ENCODE peak calls at places on chromosomes 11 and 22, in ten cellular contexts. R is prostate gland, S is heart left ventricle, P is PC-9, J is Peyer's patch, H is GM23248, G is colonic mucosa, W is WERI-Rb-1, N is fibroblast of lung, E is OCI-LY7. L is an unnamed sample.

GRCh38 chr11:16685914-16686313 is 52.5 kb upstream of the C11orf58 start:
- DNase-seq in R (no peak), S (no peak), P (no peak), J (no peak), H (no peak), G (no peak), W (no peak), N (no peak), E (no peak), L (no peak)

GRCh38 chr11:13745165-13745564 is 76.7 kb downstream of the FAR1 start:
- DNase-seq in R (no peak), S (no peak), P (no peak), J (no peak), H (peak), G (no peak), W (no peak), N (no peak), E (no peak), L (no peak)

GRCh38 chr11:31699066-31699465 is 112.1 kb downstream of the PAX6 start:
- DNase-seq in R (no peak), S (no peak), P (no peak), J (no peak), H (no peak), G (no peak), W (no peak), N (no peak), E (no peak), L (no peak)

GRCh38 chr11:35005156-35005780 is 88.8 kb downstream of the PDHX start:
- DNase-seq in R (peak), S (no peak), P (peak), J (no peak), H (no peak), G (peak), W (peak), N (no peak), E (no peak), L (no peak)

GRCh38 chr11:35852056-35852455 is 91.8 kb upstream of the LDLRAD3 start:
- DNase-seq in R (no peak), S (peak), P (no peak), J (no peak), H (no peak), G (no peak), W (peak), N (no peak), E (no peak), L (peak)

GRCh38 chr11:71194702-71195101 is 57.7 kb downstream of the SHANK2 start:
- DNase-seq in R (no peak), S (no peak), P (no peak), J (no peak), H (no peak), G (peak), W (no peak), N (no peak), E (no peak), L (no peak)

GRCh38 chr11:73931039-73931645 is 19.7 kb upstream of the DNAJB13 start:
- DNase-seq in R (no peak), S (no peak), P (peak), J (no peak), H (peak), G (peak), W (peak), N (peak), E (peak), L (no peak)

GRCh38 chr11:10304495-10305261 is at the start of gene ADM:
- DNase-seq in R (peak), S (peak), P (peak), J (peak), H (peak), G (peak), W (peak), N (peak), E (no peak), L (peak)

GRCh38 chr11:19793356-19793755 is 80.7 kb downstream of the NAV2 start:
- DNase-seq in R (no peak), S (no peak), P (no peak), J (no peak), H (no peak), G (peak), W (peak), N (no peak), E (no peak), L (no peak)

GRCh38 chr11:71996946-71997345 is 1.8 kb upstream of the IL18BP start:
- DNase-seq in R (no peak), S (no peak), P (no peak), J (peak), H (no peak), G (no peak), W (no peak), N (no peak), E (no peak), L (peak)

GRCh38 chr11:116376547-116376946 is 396.2 kb downstream of the BUD13 start:
- DNase-seq in R (no peak), S (no peak), P (no peak), J (no peak), H (no peak), G (no peak), W (no peak), N (no peak), E (no peak), L (no peak)

GRCh38 chr22:49690454-49690853 is 137.2 kb downstream of the BRD1 start:
- DNase-seq in R (no peak), S (no peak), P (no peak), J (no peak), H (no peak), G (no peak), W (no peak), N (no peak), E (no peak), L (no peak)

GRCh38 chr22:37275622-37276021 is 6.7 kb upstream of the CYTH4 start:
- DNase-seq in R (no peak), S (no peak), P (no peak), J (no peak), H (no peak), G (no peak), W (no peak), N (no peak), E (no peak), L (no peak)

GRCh38 chr11:115874843-115875242 is 370.6 kb upstream of the CADM1 start:
- DNase-seq in R (no peak), S (no peak), P (peak), J (no peak), H (no peak), G (no peak), W (no peak), N (no peak), E (no peak), L (no peak)

GRCh38 chr22:44085743-44086741 is 61.9 kb downstream of the PARVB start:
- DNase-seq in R (peak), S (peak), P (peak), J (peak), H (peak), G (peak), W (peak), N (peak), E (peak), L (peak)

GRCh38 chr11:86089659-86090058 is 20.8 kb upstream of the PICALM start:
- DNase-seq in R (no peak), S (no peak), P (no peak), J (no peak), H (peak), G (no peak), W (no peak), N (peak), E (no peak), L (no peak)

GRCh38 chr11:3108183-3108721 is 51.0 kb upstream of the CARS1 start:
- DNase-seq in R (no peak), S (peak), P (no peak), J (no peak), H (no peak), G (no peak), W (no peak), N (no peak), E (no peak), L (no peak)

GRCh38 chr11:81870066-81870412 is 863.6 kb downstream of the FAM181B start:
- DNase-seq in R (no peak), S (no peak), P (no peak), J (no peak), H (no peak), G (no peak), W (no peak), N (no peak), E (no peak), L (no peak)

GRCh38 chr11:114196994-114197702 is 99.1 kb upstream of the NNMT start:
- DNase-seq in R (no peak), S (no peak), P (no peak), J (peak), H (no peak), G (no peak), W (no peak), N (no peak), E (no peak), L (no peak)

GRCh38 chr11:102361100-102362021 is 14.3 kb downstream of the BIRC2 start:
- DNase-seq in R (no peak), S (no peak), P (no peak), J (peak), H (peak), G (no peak), W (no peak), N (no peak), E (peak), L (no peak)

GRCh38 chr11:33310720-33311500 is 53.7 kb downstream of the HIPK3 start:
- DNase-seq in R (no peak), S (no peak), P (no peak), J (no peak), H (no peak), G (no peak), W (no peak), N (peak), E (no peak), L (no peak)

GRCh38 chr11:93844568-93844967 is 5.8 kb downstream of the VSTM5 start:
- DNase-seq in R (no peak), S (no peak), P (no peak), J (no peak), H (no peak), G (no peak), W (no peak), N (no peak), E (no peak), L (no peak)

GRCh38 chr11:119432484-119433368 is 9.8 kb upstream of the THY1 start:
- DNase-seq in R (no peak), S (no peak), P (no peak), J (no peak), H (peak), G (no peak), W (no peak), N (peak), E (no peak), L (no peak)

GRCh38 chr11:118238397-118238796 is 13.6 kb upstream of the JAML start:
- DNase-seq in R (no peak), S (no peak), P (no peak), J (no peak), H (no peak), G (no peak), W (no peak), N (no peak), E (no peak), L (no peak)

GRCh38 chr11:118239509-118239908 is 12.7 kb downstream of the MPZL3 start:
- DNase-seq in R (no peak), S (no peak), P (no peak), J (no peak), H (no peak), G (no peak), W (no peak), N (no peak), E (no peak), L (no peak)

GRCh38 chr11:118241191-118242098 is 10.7 kb downstream of the MPZL3 start:
- DNase-seq in R (peak), S (peak), P (peak), J (no peak), H (peak), G (peak), W (no peak), N (peak), E (no peak), L (no peak)

GRCh38 chr11:118236170-118236569 is 11.4 kb upstream of the JAML start:
- DNase-seq in R (no peak), S (no peak), P (no peak), J (no peak), H (no peak), G (no peak), W (no peak), N (no peak), E (no peak), L (no peak)

GRCh38 chr11:118238947-118239346 is 13.2 kb downstream of the MPZL3 start:
- DNase-seq in R (no peak), S (no peak), P (no peak), J (no peak), H (no peak), G (no peak), W (no peak), N (no peak), E (no peak), L (no peak)
- H3K27ac ChIP-seq in R (no peak), S (no peak), P (peak), J (peak), H (no peak), G (peak), W (no peak), N (no peak), E (no peak), L (peak)

GRCh38 chr11:130313383-130314183 is 1.1 kb downstream of the ZBTB44 start:
- DNase-seq in R (no peak), S (no peak), P (peak), J (no peak), H (peak), G (no peak), W (no peak), N (no peak), E (peak), L (no peak)
- H3K27ac ChIP-seq in R (peak), S (peak), P (peak), J (peak), H (peak), G (peak), W (peak), N (peak), E (peak), L (peak)

DNA sequence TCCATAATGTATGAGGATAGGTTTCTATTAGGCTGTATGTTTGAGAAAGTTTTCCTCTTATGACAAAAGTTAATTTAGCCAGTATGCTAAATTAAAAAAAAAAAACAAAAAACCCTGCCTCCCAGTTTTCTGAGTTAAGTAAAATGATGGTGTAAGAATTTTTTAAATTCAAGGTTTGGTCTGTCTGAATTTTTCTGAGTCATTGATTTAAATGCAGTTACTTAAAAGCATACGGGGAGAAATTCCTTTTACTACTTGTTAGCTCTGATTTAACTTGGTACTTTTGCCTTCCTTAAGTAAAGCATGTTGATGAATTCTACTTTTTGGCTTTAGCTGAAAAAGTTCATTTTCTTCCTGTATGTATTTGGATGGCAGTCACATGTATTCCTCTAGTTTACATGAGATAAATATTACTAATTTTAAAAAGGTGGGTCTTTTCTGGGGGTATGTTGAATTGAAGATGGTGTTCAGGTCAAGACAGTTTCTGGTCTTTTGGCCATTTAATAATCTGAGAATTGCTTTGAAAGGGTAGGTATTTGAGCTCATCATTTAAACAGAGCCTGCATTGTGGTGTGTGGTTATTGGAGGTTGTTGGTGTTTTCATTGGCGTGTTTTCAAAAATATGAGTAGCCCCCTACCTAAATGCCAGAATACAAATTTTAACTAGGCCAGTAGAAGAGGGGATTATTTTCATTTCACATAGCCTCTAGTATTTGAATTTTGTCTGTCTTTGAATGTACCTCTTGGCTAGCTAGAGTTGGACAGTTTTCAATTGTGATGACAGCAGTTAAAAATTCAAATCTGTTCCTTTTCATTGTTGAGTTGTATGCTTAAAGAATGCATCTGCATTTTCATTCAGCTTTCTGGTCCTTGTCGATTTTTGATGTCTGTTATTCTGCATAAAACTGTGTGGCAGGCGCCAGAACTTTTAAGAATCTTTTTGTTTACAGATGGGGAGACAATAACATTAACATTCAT is 64.7 kb downstream of the MTMR3 start:
- DNase-seq in R (no peak), S (no peak), P (no peak), J (no peak), H (peak), G (no peak), W (no peak), N (peak), E (no peak), L (no peak)
- H3K27ac ChIP-seq in R (no peak), S (no peak), P (no peak), J (no peak), H (peak), G (no peak), W (no peak), N (no peak), E (no peak), L (no peak)

DNA sequence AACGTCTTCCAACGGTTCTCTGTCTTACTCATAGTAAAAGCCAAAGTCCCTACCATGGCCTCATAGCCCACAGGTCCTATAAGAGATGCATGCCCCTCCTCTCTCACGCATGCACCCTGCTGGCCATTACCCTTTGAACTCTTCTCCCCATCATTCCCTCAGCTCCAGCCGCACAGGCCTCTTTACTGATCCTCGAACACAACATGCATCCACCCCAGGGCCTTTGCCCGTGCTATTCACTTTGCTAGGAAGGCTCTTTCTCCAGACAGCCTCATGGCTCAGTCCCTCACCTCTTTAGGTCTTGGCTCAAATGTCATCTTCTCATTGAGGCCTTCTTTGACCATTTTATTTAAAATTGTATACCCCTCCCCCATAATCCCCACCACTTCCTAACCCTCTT is 7.5 kb downstream of the AP1B1 start:
- DNase-seq in R (no peak), S (no peak), P (no peak), J (no peak), H (no peak), G (no peak), W (no peak), N (no peak), E (no peak), L (no peak)
- H3K27ac ChIP-seq in R (peak), S (no peak), P (peak), J (no peak), H (no peak), G (no peak), W (no peak), N (no peak), E (no peak), L (no peak)

DNA sequence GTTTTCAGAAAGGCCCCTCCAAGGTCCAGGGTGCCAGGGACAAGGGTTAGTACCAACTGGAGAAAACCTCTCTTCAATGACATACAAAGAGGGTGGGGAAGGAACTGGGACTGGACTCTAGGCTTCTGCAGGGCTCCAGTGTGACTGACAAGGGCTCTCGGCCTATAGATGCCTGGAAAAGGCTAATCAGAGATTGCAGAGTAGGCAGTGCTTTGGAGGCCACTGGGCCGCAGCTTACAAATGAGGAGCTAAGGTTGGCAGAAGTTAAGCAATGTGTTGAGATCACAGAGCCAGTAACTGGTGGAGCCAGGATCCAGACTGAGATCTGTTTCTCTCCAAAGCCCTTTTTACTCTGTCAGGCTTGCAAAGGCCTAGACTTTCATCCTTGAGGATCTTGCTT is 7.4 kb upstream of the DGKZ start:
- DNase-seq in R (no peak), S (no peak), P (no peak), J (no peak), H (no peak), G (no peak), W (no peak), N (no peak), E (no peak), L (no peak)
- H3K27ac ChIP-seq in R (peak), S (peak), P (peak), J (no peak), H (no peak), G (no peak), W (no peak), N (no peak), E (no peak), L (peak)

DNA sequence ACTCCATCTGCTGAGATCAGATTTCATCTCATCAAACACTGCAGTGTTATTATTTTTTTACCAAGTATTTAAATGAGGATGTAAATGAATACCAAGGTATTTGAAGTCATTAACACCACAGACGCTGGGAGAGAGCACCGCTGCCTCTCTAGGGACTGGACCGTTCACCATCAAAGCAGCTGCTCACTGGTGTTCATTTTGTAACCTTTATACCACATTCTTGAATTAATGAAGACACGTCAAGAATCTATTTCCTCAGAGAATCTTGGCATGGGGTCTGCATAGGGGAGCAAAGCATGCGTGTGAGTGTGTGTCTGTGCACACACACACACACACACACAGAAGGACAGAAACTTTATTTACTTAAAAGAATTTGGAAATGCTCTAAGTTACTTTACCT is 15.6 kb downstream of the SIAE start:
- DNase-seq in R (no peak), S (no peak), P (no peak), J (no peak), H (no peak), G (no peak), W (no peak), N (peak), E (no peak), L (no peak)
- H3K27ac ChIP-seq in R (no peak), S (no peak), P (no peak), J (no peak), H (no peak), G (no peak), W (no peak), N (no peak), E (no peak), L (no peak)

DNA sequence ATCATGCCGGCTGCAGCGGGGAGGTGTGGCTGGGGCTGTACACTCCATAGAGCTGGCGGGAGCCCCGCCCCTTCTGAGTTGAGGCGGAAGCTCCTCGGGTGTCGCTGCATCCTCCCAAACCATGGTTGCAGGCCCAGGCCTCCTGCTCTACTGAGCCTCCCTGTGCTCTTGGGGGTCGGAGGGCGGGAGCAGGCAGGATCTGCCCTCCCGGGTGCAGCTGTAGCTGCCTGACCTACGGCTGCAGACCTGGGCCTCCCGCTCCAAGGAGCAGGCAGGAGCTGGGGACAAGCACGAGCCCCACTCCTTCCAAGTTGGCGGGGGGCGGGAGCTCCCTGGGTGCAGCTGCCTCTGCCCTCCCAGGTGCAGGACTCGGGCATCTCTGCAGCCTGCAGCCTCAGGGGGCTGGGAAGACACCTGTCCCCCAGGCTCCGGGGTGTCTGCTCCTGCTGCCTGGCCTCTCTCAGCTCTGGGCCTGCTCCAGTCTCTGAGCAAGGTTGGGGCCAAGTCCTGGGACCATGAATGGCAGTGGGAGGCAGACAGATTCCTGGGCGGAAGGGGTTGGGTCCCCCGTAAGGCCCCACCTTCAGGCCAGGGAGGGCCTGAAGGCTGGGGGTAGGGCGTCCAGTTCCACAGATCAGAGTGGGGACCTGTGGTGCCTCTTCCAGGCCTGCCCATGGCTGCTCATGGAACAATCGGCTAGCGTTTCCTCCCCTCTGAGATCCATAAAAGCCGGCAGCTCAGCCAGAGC is 46.4 kb upstream of the SC5D start:
- DNase-seq in R (no peak), S (no peak), P (no peak), J (no peak), H (no peak), G (no peak), W (no peak), N (no peak), E (no peak), L (no peak)
- H3K27ac ChIP-seq in R (no peak), S (no peak), P (no peak), J (no peak), H (no peak), G (no peak), W (no peak), N (no peak), E (no peak), L (no peak)

GRCh38 chr11:64339754-64340408 is at the start of gene CCDC88B:
- DNase-seq in R (no peak), S (no peak), P (no peak), J (peak), H (no peak), G (peak), W (peak), N (no peak), E (peak), L (peak)
- H3K27ac ChIP-seq in R (no peak), S (no peak), P (no peak), J (peak), H (no peak), G (no peak), W (peak), N (no peak), E (peak), L (no peak)